ENCODE peak calls at places on chromosomes 2 and 18, in four cellular contexts. J is K562, C is HepG2, K is SK-N-SH. M is an unnamed sample.

GRCh38 chr2:67130526-67131309 is 266.4 kb upstream of the ETAA1 start:
- DNase-seq in J (no peak), C (no peak), K (no peak), M (no peak)

GRCh38 chr2:119637371-119637770 is 41.6 kb upstream of the TMEM177 start:
- DNase-seq in J (no peak), C (no peak), K (no peak), M (no peak)

GRCh38 chr2:98802344-98802743 is 71.4 kb upstream of the MGAT4A start:
- DNase-seq in J (no peak), C (no peak), K (no peak), M (no peak)

GRCh38 chr2:106847366-106847765 is 38.6 kb downstream of the ST6GAL2 start:
- DNase-seq in J (no peak), C (no peak), K (no peak), M (no peak)

GRCh38 chr2:67524236-67524635 is 127.1 kb downstream of the ETAA1 start:
- DNase-seq in J (no peak), C (no peak), K (no peak), M (no peak)

GRCh38 chr18:78525364-78526111 is 454.1 kb upstream of the SALL3 start:
- DNase-seq in J (no peak), C (no peak), K (no peak), M (no peak)

GRCh38 chr2:117232305-117232704 is 582.2 kb upstream of the DDX18 start:
- DNase-seq in J (no peak), C (no peak), K (no peak), M (peak)

GRCh38 chr2:155690785-155691184 is 641.7 kb downstream of the NR4A2 start:
- DNase-seq in J (no peak), C (no peak), K (no peak), M (peak)

GRCh38 chr2:240479111-240479501 is 43.6 kb downstream of the GPC1 start:
- DNase-seq in J (no peak), C (no peak), K (peak), M (no peak)

GRCh38 chr2:111185496-111186022 is 64.8 kb downstream of the BCL2L11 start:
- DNase-seq in J (no peak), C (no peak), K (no peak), M (no peak)

GRCh38 chr2:216700088-216700567 is 4.8 kb upstream of the IGFBP5 start:
- DNase-seq in J (no peak), C (no peak), K (peak), M (no peak)

GRCh38 chr2:121036226-121036692 is 248.7 kb downstream of the TFCP2L1 start:
- DNase-seq in J (no peak), C (peak), K (no peak), M (no peak)

GRCh38 chr2:122112633-122113032 is 357.2 kb downstream of the TSN start:
- DNase-seq in J (no peak), C (no peak), K (no peak), M (no peak)

GRCh38 chr2:156470975-156471583 is 34.9 kb downstream of the GPD2 start:
- DNase-seq in J (no peak), C (no peak), K (no peak), M (no peak)

GRCh38 chr2:133171396-133172004 is 396.8 kb downstream of the NCKAP5 start:
- DNase-seq in J (no peak), C (peak), K (peak), M (peak)

GRCh38 chr2:102615620-102616436 is 3.5 kb upstream of the SLC9A2 start:
- DNase-seq in J (peak), C (peak), K (peak), M (no peak)

GRCh38 chr2:170144758-170145157 is 33.2 kb upstream of the MYO3B start:
- DNase-seq in J (no peak), C (no peak), K (no peak), M (no peak)

GRCh38 chr2:88540346-88540745 is 86.9 kb downstream of the EIF2AK3 start:
- DNase-seq in J (no peak), C (no peak), K (no peak), M (no peak)

GRCh38 chr2:217261452-217261851 is 401.6 kb upstream of the TNP1 start:
- DNase-seq in J (no peak), C (no peak), K (no peak), M (no peak)

GRCh38 chr18:62637807-62638687 is 77.3 kb upstream of the PHLPP1 start:
- DNase-seq in J (peak), C (peak), K (peak), M (peak)

GRCh38 chr2:3107567-3107966 is 270.1 kb downstream of the EIPR1 start:
- DNase-seq in J (peak), C (no peak), K (no peak), M (no peak)

GRCh38 chr18:5537860-5538259 is 5.9 kb downstream of the EPB41L3 start:
- DNase-seq in J (no peak), C (no peak), K (no peak), M (no peak)

GRCh38 chr2:227036527-227036926 is 127.5 kb downstream of the COL4A4 start:
- DNase-seq in J (no peak), C (no peak), K (no peak), M (no peak)

GRCh38 chr2:68357608-68358337 is 7.3 kb upstream of the PLEK start:
- DNase-seq in J (no peak), C (peak), K (peak), M (no peak)

GRCh38 chr2:11712866-11713265 is 33.6 kb upstream of the LPIN1 start:
- DNase-seq in J (no peak), C (no peak), K (no peak), M (no peak)

GRCh38 chr2:11710210-11710609 is 36.2 kb upstream of the LPIN1 start:
- DNase-seq in J (no peak), C (no peak), K (no peak), M (no peak)

GRCh38 chr2:11708106-11708505 is 38.1 kb upstream of the NTSR2 start:
- DNase-seq in J (no peak), C (no peak), K (no peak), M (no peak)

GRCh38 chr2:11710632-11711381 is 35.6 kb upstream of the LPIN1 start:
- DNase-seq in J (no peak), C (no peak), K (no peak), M (no peak)

DNA sequence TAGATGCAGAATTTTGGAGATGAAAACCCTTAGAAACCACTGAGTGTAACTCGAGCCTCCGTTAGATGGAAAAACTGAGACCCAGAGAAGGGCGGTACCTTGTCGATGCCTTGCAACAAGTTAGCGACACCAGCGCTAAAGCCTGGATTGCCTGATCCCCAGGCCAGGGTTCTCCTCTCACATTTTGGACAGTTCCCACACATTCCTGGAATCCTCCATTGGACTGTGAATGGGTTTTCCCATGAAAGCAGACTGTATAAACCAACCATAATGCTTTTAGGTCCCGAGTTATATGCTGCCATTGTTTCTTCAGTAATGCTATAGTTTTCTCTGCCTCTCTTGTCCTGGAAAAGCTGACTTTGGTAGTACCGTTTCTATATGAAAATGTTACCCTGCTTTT is 37.1 kb upstream of the LPIN1 start:
- DNase-seq in J (no peak), C (no peak), K (no peak), M (no peak)
- TF ChIP-seq REST in J (no peak), C (peak), K (peak), M (no peak)

GRCh38 chr2:9110893-9111569 is 95.6 kb upstream of the ASAP2 start:
- DNase-seq in J (no peak), C (no peak), K (peak), M (no peak)
- TF ChIP-seq GABPA in J (no peak), C (no peak), K (no peak), M (no peak)

DNA sequence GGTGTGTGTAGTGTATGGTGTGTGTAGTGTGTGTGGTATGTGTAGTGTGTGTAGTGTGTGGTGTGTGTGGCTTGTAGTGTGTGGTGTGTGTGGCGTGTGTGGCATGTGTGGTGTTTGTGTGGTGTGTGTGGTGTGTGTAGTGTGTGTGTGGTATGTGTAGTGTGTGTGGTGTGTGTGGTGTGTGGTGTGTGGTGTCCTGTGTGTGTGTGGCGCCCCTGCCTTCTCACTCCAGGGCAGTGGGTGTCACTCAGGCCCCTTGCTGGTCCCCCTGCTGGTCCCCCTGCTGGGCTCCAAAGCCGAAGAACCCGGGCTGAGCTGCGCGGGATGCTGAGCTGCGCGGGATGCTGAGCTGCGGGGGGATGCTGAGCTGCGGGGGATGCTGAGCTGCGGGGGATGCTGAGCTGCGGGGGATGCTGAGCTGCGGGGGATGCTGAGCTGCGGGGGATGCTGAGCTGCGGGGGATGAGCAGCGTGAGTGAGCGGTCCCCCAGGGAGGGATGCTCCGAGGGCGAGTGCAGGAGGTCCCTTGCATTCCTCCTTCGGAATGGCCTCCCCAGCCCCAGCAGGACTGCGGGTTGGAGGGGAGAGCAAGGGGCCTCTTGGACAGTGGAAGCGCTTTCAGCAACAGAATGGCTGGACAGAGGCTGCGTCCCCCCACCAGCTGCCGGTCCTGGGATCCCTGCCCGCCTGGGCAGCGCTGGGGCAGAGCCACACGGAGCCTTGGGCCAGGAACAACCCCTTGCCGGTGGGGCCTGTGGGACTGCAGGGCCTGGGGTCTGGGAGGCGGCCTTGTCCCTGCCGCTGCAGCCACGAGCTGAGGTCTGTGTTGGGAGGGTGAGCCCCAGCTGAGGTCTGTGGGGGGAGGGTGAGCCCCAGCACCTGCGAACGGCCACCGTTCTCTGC is 3.3 kb upstream of the RTP5 start:
- DNase-seq in J (no peak), C (no peak), K (peak), M (no peak)
- TF ChIP-seq POLR2AphosphoS5 in J (no peak), C (no peak), K (no peak), M (no peak)

GRCh38 chr2:109450574-109451265 is 163.0 kb downstream of the SEPTIN10 start:
- DNase-seq in J (no peak), C (no peak), K (peak), M (no peak)
- TF ChIP-seq REST in J (no peak), C (no peak), K (no peak), M (no peak)

GRCh38 chr18:22112215-22112614 is 57.2 kb upstream of the GATA6 start:
- DNase-seq in J (no peak), C (no peak), K (no peak), M (no peak)

GRCh38 chr18:22110482-22110924 is 58.9 kb upstream of the GATA6 start:
- DNase-seq in J (peak), C (no peak), K (no peak), M (no peak)

GRCh38 chr18:22108674-22109073 is 60.7 kb upstream of the GATA6 start:
- DNase-seq in J (no peak), C (peak), K (no peak), M (no peak)

GRCh38 chr18:22106536-22107292 is 62.7 kb upstream of the GATA6 start:
- DNase-seq in J (peak), C (peak), K (no peak), M (no peak)

DNA sequence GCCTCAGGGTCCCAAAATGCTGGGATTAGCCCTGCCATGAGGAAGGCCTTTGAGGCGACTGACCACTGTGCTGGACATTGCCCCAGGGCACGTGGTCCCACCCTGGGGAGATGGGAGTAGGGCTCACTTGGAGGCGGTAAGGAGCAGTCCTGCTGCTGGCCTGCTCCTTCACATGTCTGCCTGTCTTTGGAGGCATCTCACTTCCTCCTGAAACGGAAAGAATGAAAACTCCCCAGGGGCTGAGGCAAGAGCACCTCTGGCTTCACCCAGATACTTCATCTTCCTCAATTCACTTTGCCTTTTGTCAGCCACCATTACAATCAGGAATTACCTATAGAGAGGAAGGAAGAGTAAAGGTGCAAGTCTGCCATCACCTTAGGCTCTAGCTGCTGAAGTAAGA is 59.9 kb upstream of the GATA6 start:
- DNase-seq in J (no peak), C (no peak), K (no peak), M (peak)
- TF ChIP-seq GABPA in J (no peak), C (no peak), K (no peak), M (no peak)

M was measured in HL-60.